ENCODE peak calls at places on chromosomes 11 and 22, in six cellular contexts. Z, R, G, C, L and W are unnamed samples.

GRCh38 chr11:14331476-14332136 is 27.4 kb downstream of the RRAS2 start:
- DNase-seq in Z (no peak), L (no peak), C (no peak), G (no peak), R (no peak), W (no peak)

GRCh38 chr11:1864216-1864615 is 11.3 kb downstream of the LSP1 start:
- DNase-seq in L (no peak), Z (no peak), C (no peak), G (no peak), R (no peak), W (peak; percentile 28)

GRCh38 chr11:29484548-29484947 is 532.3 kb downstream of the KCNA4 start:
- DNase-seq in L (no peak), G (no peak), C (no peak), Z (no peak), R (no peak), W (no peak)

GRCh38 chr11:35166369-35167360 is 27.7 kb downstream of the CD44 start:
- DNase-seq in L (no peak), R (peak; percentile 75), C (no peak), G (no peak), Z (no peak), W (peak; percentile 23)

GRCh38 chr22:25404923-25405853 is 159.3 kb upstream of the GRK3 start:
- DNase-seq in Z (peak; percentile 44), L (peak; percentile 74), G (peak; percentile 83), R (peak; percentile 74), C (peak; percentile 76), W (peak; percentile 94)

GRCh38 chr11:7609521-7609920 is 63.8 kb downstream of the CYB5R2 start:
- DNase-seq in C (no peak), L (no peak), Z (no peak), R (no peak), G (no peak), W (no peak)

GRCh38 chr11:46003647-46004046 is 81.2 kb downstream of the LARGE2 start:
- DNase-seq in L (no peak), G (no peak), Z (no peak), C (no peak), R (no peak), W (no peak)

GRCh38 chr22:46737105-46737975 is 712 bp downstream of the CERK start:
- DNase-seq in C (peak; percentile 62), Z (no peak), L (peak; percentile 46), G (no peak), R (peak; percentile 58), W (no peak)

GRCh38 chr11:74147199-74147929 is 23.4 kb downstream of the C2CD3 start:
- DNase-seq in L (no peak), G (no peak), C (no peak), Z (no peak), R (no peak), W (no peak)

GRCh38 chr11:74504100-74504691 is 10.7 kb upstream of the LIPT2 start:
- DNase-seq in L (no peak), R (no peak), G (no peak), Z (no peak), C (no peak), W (no peak)

GRCh38 chr22:22398530-22399327 is 109.8 kb downstream of the ZNF280B start:
- DNase-seq in R (no peak), G (no peak), Z (no peak), C (no peak), L (no peak), W (no peak)

GRCh38 chr22:22395230-22395629 is 113.3 kb downstream of the ZNF280B start:
- DNase-seq in G (no peak), R (no peak), Z (no peak), L (no peak), C (no peak), W (no peak)

GRCh38 chr22:22397292-22397870 is 111.2 kb downstream of the ZNF280B start:
- DNase-seq in C (no peak), Z (peak; percentile 14), R (peak; percentile 52), G (no peak), L (peak; percentile 51), W (peak; percentile 51)

GRCh38 chr22:22397875-22398524 is 110.5 kb downstream of the ZNF280B start:
- DNase-seq in R (no peak), Z (no peak), C (no peak), G (no peak), L (no peak), W (peak; percentile 37)

DNA sequence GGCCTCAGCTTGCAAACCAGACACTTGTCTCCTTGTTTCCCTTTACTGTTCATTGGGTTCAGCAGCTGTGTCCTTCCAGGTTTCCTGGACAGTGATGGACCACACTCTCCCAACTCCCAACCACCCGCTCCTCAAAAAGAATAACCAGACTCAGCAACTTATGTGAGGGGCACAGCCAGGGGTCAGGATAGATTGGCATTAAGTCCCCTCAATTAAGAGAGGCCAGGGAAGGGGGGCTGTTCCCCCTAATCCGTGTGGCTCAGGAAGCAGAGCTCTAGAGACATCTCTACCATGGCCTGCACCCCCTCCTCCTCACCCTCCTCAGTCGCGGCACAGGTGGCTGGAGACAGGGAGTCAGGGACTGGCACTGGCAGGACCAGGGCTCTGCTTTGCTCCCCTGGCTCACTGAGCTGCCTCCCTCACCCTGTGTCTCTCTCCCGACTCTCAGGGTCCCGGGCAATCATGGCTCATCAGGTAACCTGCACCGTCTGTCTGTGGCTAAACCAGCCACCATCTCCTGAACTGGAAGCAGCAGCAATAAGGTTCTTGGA is 111.7 kb downstream of the ZNF280B start:
- DNase-seq in Z (no peak), L (no peak), G (no peak), R (no peak), C (no peak), W (no peak)
- H3K27ac ChIP-seq in Z (no peak overlapping the region), L (no peak overlapping the region), G (no peak overlapping the region), R (peak overlapping the region; percentile 75), C (no peak overlapping the region), W (no peak overlapping the region)

GRCh38 chr11:13160745-13161144 is 116.8 kb upstream of the BMAL1 start:
- DNase-seq in Z (no peak), C (no peak), L (no peak), R (no peak), G (no peak), W (no peak)

GRCh38 chr11:13166036-13166435 is 111.6 kb upstream of the BMAL1 start:
- DNase-seq in Z (no peak), R (no peak), G (no peak), C (no peak), L (no peak), W (no peak)

DNA sequence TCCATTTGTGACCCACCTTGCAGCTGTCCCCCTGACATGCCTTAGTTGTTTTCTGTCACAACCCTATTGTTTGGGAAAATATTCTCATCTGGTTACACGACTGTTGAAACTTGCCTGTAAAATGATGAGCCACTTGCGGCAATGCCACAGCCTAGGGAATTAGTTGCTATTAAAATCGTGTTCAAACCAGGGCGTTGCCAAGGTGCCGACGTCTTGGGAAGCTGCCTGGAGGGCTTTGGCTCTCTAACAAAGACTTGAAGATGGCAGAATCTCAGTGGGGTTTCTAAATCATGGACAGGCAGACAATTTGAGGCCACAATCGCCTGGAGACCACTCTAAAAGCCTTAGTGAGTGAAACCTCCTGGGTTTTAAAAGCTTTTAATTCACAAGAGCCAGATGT is 117.3 kb upstream of the BMAL1 start:
- DNase-seq in R (peak; percentile 24), Z (no peak), C (no peak), G (no peak), L (no peak), W (no peak)
- H3K27ac ChIP-seq in R (no peak overlapping the region), Z (no peak overlapping the region), C (no peak overlapping the region), G (no peak overlapping the region), L (no peak overlapping the region), W (no peak overlapping the region)

GRCh38 chr11:66297610-66298009 is 5.9 kb downstream of the TMEM151A start:
- DNase-seq in C (no peak), R (no peak), Z (no peak), G (no peak), L (no peak), W (no peak)

GRCh38 chr11:66292543-66293332 is 1.0 kb downstream of the TMEM151A start:
- DNase-seq in L (no peak), C (no peak), Z (no peak), R (peak; percentile 26), G (no peak), W (no peak)

GRCh38 chr11:66293777-66294625 is 2.3 kb downstream of the TMEM151A start:
- DNase-seq in C (no peak), Z (no peak), R (no peak), G (no peak), L (no peak), W (no peak)

GRCh38 chr11:66293352-66293751 is 1.7 kb downstream of the TMEM151A start:
- DNase-seq in G (no peak), L (no peak), C (no peak), Z (no peak), R (no peak), W (no peak)

GRCh38 chr11:66294626-66295620 is 3.2 kb downstream of the TMEM151A start:
- DNase-seq in L (no peak), C (no peak), R (no peak), Z (no peak), G (no peak), W (no peak)
- H3K27ac ChIP-seq in L (no peak overlapping the region), C (no peak overlapping the region), R (no peak overlapping the region), Z (no peak overlapping the region), G (no peak overlapping the region), W (no peak overlapping the region)

GRCh38 chr11:107316426-107316825 is 141.2 kb downstream of the CWF19L2 start:
- DNase-seq in R (no peak), G (no peak), C (no peak), Z (no peak), L (no peak), W (no peak)
- H3K27ac ChIP-seq in R (no peak overlapping the region), G (no peak overlapping the region), C (no peak overlapping the region), Z (no peak overlapping the region), L (no peak overlapping the region), W (no peak overlapping the region)

DNA sequence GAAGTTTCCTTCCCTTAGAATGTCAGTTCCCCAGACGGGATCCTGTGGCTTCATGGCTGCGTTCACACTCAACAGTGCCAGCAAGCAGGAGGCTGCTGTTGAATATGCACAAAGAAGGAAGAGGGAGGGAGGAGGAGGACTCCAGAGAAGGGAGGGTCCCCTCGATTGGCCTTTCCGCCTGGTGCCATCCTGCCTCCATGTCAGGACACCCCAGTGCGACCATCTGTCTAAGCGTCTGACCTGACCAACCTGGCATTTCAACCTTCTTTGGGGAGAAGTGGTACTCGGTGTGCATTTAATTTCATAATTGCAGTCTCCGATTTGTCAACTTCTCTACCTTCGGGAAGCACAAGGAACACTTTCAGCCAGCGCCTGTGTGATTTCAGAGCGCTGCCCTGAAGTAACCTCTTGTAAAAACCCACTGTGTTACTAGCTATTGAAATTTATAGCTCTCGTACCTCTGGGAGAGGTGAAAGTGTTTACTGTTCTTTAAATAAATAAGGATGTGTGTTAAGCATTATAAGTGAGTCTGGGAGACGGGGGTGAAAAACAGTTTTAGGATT is 1491.9 kb downstream of the TBC1D22A start:
- DNase-seq in G (no peak), Z (no peak), R (no peak), L (no peak), C (no peak), W (no peak)
- H3K27ac ChIP-seq in G (no peak overlapping the region), Z (no peak overlapping the region), R (no peak overlapping the region), L (no peak overlapping the region), C (no peak overlapping the region), W (no peak overlapping the region)

GRCh38 chr11:8809605-8810272 is 101.2 kb upstream of the AKIP1 start:
- DNase-seq in Z (no peak), G (no peak), R (no peak), L (no peak), C (no peak), W (no peak)
- H3K27ac ChIP-seq in Z (peak overlapping the region; percentile 80), G (peak overlapping the region; percentile 98), R (peak overlapping the region; percentile 72), L (peak overlapping the region; percentile 74), C (peak overlapping the region; percentile 86), W (peak overlapping the region; percentile 96)

GRCh38 chr22:45503816-45504702 is 1.4 kb downstream of the FBLN1 start:
- DNase-seq in L (no peak), Z (no peak), R (no peak), C (no peak), G (no peak), W (peak; percentile 74)
- H3K27ac ChIP-seq in L (no peak overlapping the region), Z (peak overlapping the region; percentile 54), R (no peak overlapping the region), C (peak overlapping the region; percentile 33), G (peak overlapping the region; percentile 76), W (peak overlapping the region; percentile 64)